ENCODE peak calls at places on chromosomes 12 and 14, in five cellular contexts. A, J, V, W and U are unnamed samples.

GRCh38 chr12:6062427-6063378 is 61.8 kb downstream of the VWF start:
- DNase-seq in J (peak; percentile 35), W (peak; percentile 58), V (no peak), A (peak; percentile 84), U (no peak)

GRCh38 chr12:100221523-100221922 is 20.9 kb downstream of the ACTR6 start:
- DNase-seq in W (no peak), V (no peak), J (no peak), A (no peak), U (no peak)

GRCh38 chr14:23984891-23985607 is 3.7 kb upstream of the DHRS4L2 start:
- DNase-seq in W (no peak), J (no peak), A (no peak), V (peak; percentile 94), U (peak; percentile 93)

GRCh38 chr12:20201733-20202132 is 166.6 kb upstream of the PDE3A start:
- DNase-seq in J (no peak), W (no peak), V (no peak), A (no peak), U (no peak)

GRCh38 chr14:36661506-36662257 is at the start of gene PAX9:
- DNase-seq in V (peak; percentile 42), A (peak; percentile 90), W (peak; percentile 99), J (peak; percentile 57), U (no peak)

GRCh38 chr14:34539407-34540180 is at the start of gene EAPP:
- DNase-seq in V (peak; percentile 87), W (no peak), J (peak; percentile 97), A (peak; percentile 95), U (peak; percentile 77)

GRCh38 chr12:79547044-79547734 is 143.6 kb downstream of the PAWR start:
- DNase-seq in V (peak; percentile 71), W (no peak), J (peak; percentile 71), A (no peak), U (peak; percentile 82)

GRCh38 chr12:6038160-6038559 is 86.3 kb downstream of the VWF start:
- DNase-seq in W (peak; percentile 56), V (no peak), A (peak; percentile 78), J (peak; percentile 36), U (no peak)

GRCh38 chr14:104282332-104283196 is 144.2 kb downstream of the KIF26A start:
- DNase-seq in W (no peak), J (no peak), V (no peak), A (no peak), U (no peak)

GRCh38 chr12:65741662-65742480 is 82.4 kb upstream of the HMGA2 start:
- DNase-seq in W (no peak), J (no peak), A (peak; percentile 80), V (no peak), U (no peak)

GRCh38 chr14:61178226-61179060 is 102.7 kb downstream of the TMEM30B start:
- DNase-seq in A (no peak), V (peak; percentile 92), J (peak; percentile 41), W (no peak), U (peak; percentile 95)

GRCh38 chr12:107441906-107442305 is 243.7 kb upstream of the PWP1 start:
- DNase-seq in W (no peak), A (no peak), J (no peak), V (no peak), U (peak; percentile 7)

GRCh38 chr12:48160807-48161206 is 3.5 kb upstream of the ASB8 start:
- DNase-seq in W (no peak), V (no peak), A (no peak), J (no peak), U (no peak)

GRCh38 chr14:100488057-100488456 is 99.2 kb downstream of the BEGAIN start:
- DNase-seq in V (no peak), A (no peak), W (no peak), J (no peak), U (no peak)

GRCh38 chr12:71439362-71439612 is 311 bp upstream of the LGR5 start:
- DNase-seq in J (no peak), V (no peak), W (no peak), A (no peak), U (no peak)

GRCh38 chr14:105528197-105528858 is 1.9 kb downstream of the TMEM121 start:
- DNase-seq in A (peak; percentile 97), W (peak; percentile 63), V (peak; percentile 8), J (peak; percentile 77), U (no peak)